ENCODE peak calls at places on chromosomes 12 and 14, in seven cellular contexts. E, Z, W, Y, Q, C and I are unnamed samples.

GRCh38 chr12:94955193-94955592 is 48.3 kb downstream of the NDUFA12 start:
- ATAC-seq in C (no peak), Z (no peak), W (no peak), Q (no peak), Y (no peak), E (no peak), I (no peak)

GRCh38 chr14:70842851-70843462 is 33.6 kb upstream of the MAP3K9 start:
- ATAC-seq in E (peak), Q (no peak), C (no peak), W (no peak), Y (no peak), Z (no peak), I (no peak)

GRCh38 chr14:70821581-70821915 is 12.2 kb upstream of the MAP3K9 start:
- ATAC-seq in Y (peak), Z (no peak), C (no peak), W (peak), Q (no peak), E (no peak), I (peak)

GRCh38 chr14:44979740-44980346 is 17.9 kb downstream of the TOGARAM1 start:
- ATAC-seq in W (no peak), Z (no peak), E (peak), Q (no peak), C (no peak), Y (no peak), I (no peak)

GRCh38 chr14:95679995-95680735 is 6.1 kb upstream of the TCL1B start:
- ATAC-seq in Z (no peak), C (no peak), W (peak), E (no peak), Y (no peak), Q (no peak), I (no peak)

GRCh38 chr14:101408077-101408831 is 153.0 kb upstream of the DIO3 start:
- ATAC-seq in C (no peak), E (no peak), Q (no peak), Z (no peak), W (no peak), Y (no peak), I (no peak)

GRCh38 chr14:55721353-55721752 is 141.3 kb downstream of the KTN1 start:
- ATAC-seq in W (no peak), C (no peak), Z (no peak), Q (no peak), E (no peak), Y (no peak), I (no peak)

GRCh38 chr12:97250483-97250882 is 212.1 kb upstream of the RMST start:
- ATAC-seq in Z (no peak), Q (no peak), C (no peak), W (no peak), Y (no peak), E (no peak), I (no peak)

GRCh38 chr14:21043387-21044105 is 1.4 kb downstream of the RNASE7 start:
- ATAC-seq in Z (no peak), Q (no peak), E (no peak), Y (no peak), C (no peak), W (no peak), I (no peak)

GRCh38 chr12:120474092-120474960 is 4.8 kb upstream of the SRSF9 start:
- ATAC-seq in Q (no peak), E (no peak), C (no peak), Y (no peak), Z (no peak), W (peak), I (peak)

GRCh38 chr14:36619853-36620252 is 37.4 kb upstream of the NKX2-8 start:
- ATAC-seq in W (no peak), Q (no peak), Z (no peak), E (no peak), C (no peak), Y (no peak), I (no peak)

GRCh38 chr12:51083140-51083833 is at the start of gene CSRNP2:
- ATAC-seq in Z (peak), Q (peak), Y (peak), C (peak), E (peak), W (peak), I (peak)

GRCh38 chr14:82647088-82647697 is 1113.5 kb upstream of the SEL1L start:
- ATAC-seq in Y (no peak), Q (no peak), Z (no peak), C (no peak), E (no peak), W (no peak), I (no peak)

GRCh38 chr12:30900351-30900750 is 26.2 kb upstream of the TSPAN11 start:
- ATAC-seq in E (no peak), Y (no peak), Q (no peak), W (no peak), C (no peak), Z (no peak), I (no peak)

GRCh38 chr12:106084759-106085158 is 54.0 kb downstream of the NUAK1 start:
- ATAC-seq in Z (no peak), Q (no peak), Y (no peak), E (no peak), C (no peak), W (no peak), I (no peak)

GRCh38 chr12:109512608-109513007 is 35.2 kb downstream of the UBE3B start:
- ATAC-seq in Y (no peak), Q (no peak), W (no peak), Z (no peak), C (no peak), E (no peak), I (no peak)

GRCh38 chr14:36510078-36510799 is 9.8 kb downstream of the NKX2-1 start:
- ATAC-seq in W (no peak), Q (no peak), C (no peak), Y (no peak), E (no peak), Z (no peak), I (no peak)

GRCh38 chr12:58097741-58098140 is 156.4 kb downstream of the ATP23 start:
- ATAC-seq in Y (no peak), E (no peak), C (no peak), Z (no peak), Q (no peak), W (no peak), I (no peak)

GRCh38 chr14:51877807-51878206 is 17.4 kb downstream of the GNG2 start:
- ATAC-seq in Y (peak), E (no peak), W (no peak), Z (no peak), C (no peak), Q (no peak), I (no peak)